ENCODE peak calls at places on chromosomes 2 and 18, in nine cellular contexts. H is HFFc6, C is endothelial cell, F is right lobe of liver, N is heart right ventricle, B is A549, A is neural crest cell, J is endothelial cell of umbilical vein, T is GM12878. U is an unnamed sample.

GRCh38 chr2:169966449-169966848 is 139.2 kb downstream of the UBR3 start:
- DNase-seq in H (no peak), C (no peak), F (no peak), N (no peak), B (no peak), A (no peak), J (no peak), T (no peak), U (no peak)

GRCh38 chr2:190271783-190272456 is 47.7 kb downstream of the HIBCH start:
- DNase-seq in H (no peak), C (no peak), F (no peak), N (no peak), B (no peak), A (no peak), J (no peak), T (no peak), U (no peak)

GRCh38 chr2:18788590-18788989 is 199.2 kb upstream of the NT5C1B start:
- DNase-seq in H (no peak), C (no peak), F (peak; percentile 52), N (peak; percentile 43), B (no peak), A (no peak), J (peak; percentile 35), T (no peak), U (no peak)

GRCh38 chr2:241722896-241723454 is 11.5 kb upstream of the D2HGDH start:
- DNase-seq in H (no peak), C (no peak), F (no peak), N (no peak), B (no peak), A (no peak), J (no peak), T (no peak), U (no peak)

GRCh38 chr2:17934721-17935120 is 56.3 kb downstream of the KCNS3 start:
- DNase-seq in H (peak; percentile 62), C (peak; percentile 7), F (no peak), N (no peak), B (no peak), A (no peak), J (no peak), T (no peak), U (no peak)

GRCh38 chr2:182854405-182855105 is 11.9 kb downstream of the FRZB start:
- DNase-seq in H (no peak), C (no peak), F (no peak), N (no peak), B (no peak), A (no peak), J (no peak), T (no peak), U (no peak)

GRCh38 chr2:42974303-42974696 is 181.9 kb upstream of the HAAO start:
- DNase-seq in H (no peak), C (no peak), F (no peak), N (no peak), B (no peak), A (no peak), J (no peak), T (no peak), U (no peak)

GRCh38 chr2:217160103-217160502 is 300.2 kb upstream of the TNP1 start:
- DNase-seq in H (no peak), C (no peak), F (no peak), N (no peak), B (no peak), A (no peak), J (no peak), T (no peak), U (no peak)

GRCh38 chr2:150644298-150645067 is 157.0 kb upstream of the RND3 start:
- DNase-seq in H (peak; percentile 37), C (no peak), F (no peak), N (no peak), B (no peak), A (no peak), J (no peak), T (no peak), U (no peak)

GRCh38 chr2:99757715-99758114 is 267.9 kb upstream of the REV1 start:
- DNase-seq in H (no peak), C (no peak), F (no peak), N (no peak), B (no peak), A (no peak), J (no peak), T (no peak), U (no peak)

GRCh38 chr2:64274399-64275173 is 130.4 kb upstream of the PELI1 start:
- DNase-seq in H (no peak), C (no peak), F (no peak), N (no peak), B (no peak), A (no peak), J (no peak), T (no peak), U (no peak)

GRCh38 chr2:231386446-231386845 is 9.1 kb upstream of the B3GNT7 start:
- DNase-seq in H (peak; percentile 84), C (no peak), F (no peak), N (no peak), B (no peak), A (no peak), J (no peak), T (no peak), U (no peak)

GRCh38 chr2:148493822-148494563 is 150.6 kb upstream of the EPC2 start:
- DNase-seq in H (no peak), C (no peak), F (no peak), N (no peak), B (no peak), A (no peak), J (no peak), T (no peak), U (no peak)

GRCh38 chr18:49904871-49905555 is 91.7 kb upstream of the ACAA2 start:
- DNase-seq in H (no peak), C (no peak), F (no peak), N (no peak), B (no peak), A (no peak), J (no peak), T (no peak), U (peak; percentile 4)

GRCh38 chr2:88628569-88628939 is 1.3 kb upstream of the EIF2AK3 start:
- DNase-seq in H (no peak), C (no peak), F (no peak), N (peak; percentile 10), B (no peak), A (no peak), J (no peak), T (no peak), U (no peak)

GRCh38 chr2:2738276-2738675 is 407.2 kb upstream of the MYT1L start:
- DNase-seq in H (no peak), C (no peak), F (no peak), N (no peak), B (no peak), A (no peak), J (no peak), T (no peak), U (no peak)

GRCh38 chr2:240396623-240397541 is 38.6 kb upstream of the GPC1 start:
- DNase-seq in H (no peak), C (no peak), F (no peak), N (no peak), B (no peak), A (no peak), J (no peak), T (no peak), U (no peak)

GRCh38 chr2:75268112-75268511 is 68.8 kb upstream of the TACR1 start:
- DNase-seq in H (no peak), C (no peak), F (no peak), N (no peak), B (no peak), A (no peak), J (no peak), T (no peak), U (no peak)

GRCh38 chr2:52502476-52502860 is 1265.1 kb upstream of the CHAC2 start:
- DNase-seq in H (no peak), C (no peak), F (no peak), N (no peak), B (no peak), A (no peak), J (no peak), T (no peak), U (no peak)

GRCh38 chr2:58046335-58046584 is 346 bp upstream of the VRK2 start:
- DNase-seq in H (no peak), C (no peak), F (no peak), N (no peak), B (no peak), A (no peak), J (no peak), T (no peak), U (no peak)

GRCh38 chr18:30997223-30997622 is 45.3 kb downstream of the DSC3 start:
- DNase-seq in H (no peak), C (no peak), F (no peak), N (no peak), B (no peak), A (no peak), J (no peak), T (no peak), U (no peak)

GRCh38 chr2:46389417-46389916 is 89.9 kb upstream of the TMEM247 start:
- DNase-seq in H (no peak), C (no peak), F (no peak), N (peak; percentile 36), B (no peak), A (no peak), J (no peak), T (no peak), U (peak; percentile 39)
- TF ChIP-seq CTCF in H (no peak), C (no peak), F (no peak), N (peak; percentile 12), B (no peak), A (no peak), J (no peak), T (no peak), U (no peak)

GRCh38 chr2:206981739-206982336 is 42.5 kb downstream of the CPO start:
- DNase-seq in H (peak; percentile 59), C (peak; percentile 75), F (peak; percentile 63), N (peak; percentile 79), B (peak; percentile 22), A (peak; percentile 64), J (peak; percentile 79), T (no peak), U (no peak)
- TF ChIP-seq CTCF in H (peak; percentile 84), C (peak; percentile 55), F (peak; percentile 63), N (peak; percentile 91), B (peak; percentile 88), A (peak; percentile 77), J (peak; percentile 88), T (peak; percentile 41), U (peak; percentile 27)

GRCh38 chr2:206154197-206154596 is 5.0 kb downstream of the NDUFS1 start:
- DNase-seq in H (no peak), C (no peak), F (no peak), N (no peak), B (no peak), A (no peak), J (no peak), T (peak; percentile 35), U (no peak)
- TF ChIP-seq CTCF in H (peak; percentile 39), C (no peak), F (peak; percentile 33), N (no peak), B (peak; percentile 32), A (no peak), J (no peak), T (peak; percentile 37), U (no peak)

DNA sequence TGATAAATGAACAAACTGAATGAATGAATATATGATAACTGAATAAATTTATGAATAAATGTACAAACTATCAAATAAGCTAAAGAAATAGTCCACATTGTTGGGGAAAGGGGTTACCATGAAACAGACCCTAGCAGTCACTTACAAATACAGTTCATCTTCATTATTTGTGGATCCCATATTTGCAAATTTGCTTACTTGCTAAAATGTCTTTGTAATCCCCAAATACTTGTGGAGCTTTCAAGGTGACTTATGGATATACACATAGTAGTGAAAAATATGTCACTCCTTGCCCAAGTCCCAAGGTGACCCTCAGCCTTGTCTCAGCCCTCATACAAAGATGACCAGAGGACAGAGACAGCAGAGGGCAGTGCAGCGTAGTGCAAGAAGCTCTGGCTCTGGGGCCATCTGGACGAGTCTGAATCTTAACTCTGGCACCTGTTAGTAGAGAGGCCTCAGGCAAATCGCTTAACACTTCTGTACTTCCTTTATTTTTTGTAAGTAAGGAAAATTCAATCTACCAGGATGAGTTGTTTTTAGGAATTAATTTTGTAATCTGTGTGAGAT is 3.1 kb downstream of the PAIP2B start:
- DNase-seq in H (peak; percentile 17), C (peak; percentile 56), F (peak; percentile 76), N (peak; percentile 78), B (peak; percentile 38), A (peak; percentile 54), J (peak; percentile 38), T (no peak), U (no peak)
- TF ChIP-seq CTCF in H (peak; percentile 70), C (no peak), F (peak; percentile 41), N (peak; percentile 52), B (peak; percentile 85), A (peak; percentile 62), J (peak; percentile 38), T (peak; percentile 33), U (peak; percentile 18)

U was measured in CD14-positive monocyte.